ENCODE peak calls at places on chromosomes 6 and 20, in ten cellular contexts. One of them, this sample, is unnamed.

GRCh38 chr6:30842754-30843610 is 41.3 kb upstream of the DDR1 start:
- DNase-seq in nephron progenitor cell: no peak
- DNase-seq in mammary epithelial cell: no peak
- DNase-seq in pancreas: no peak
- DNase-seq in CD4-positive, alpha-beta T cell: no peak
- DNase-seq in GM13977: no peak
- DNase-seq in GM13976: no peak
- DNase-seq in foreskin fibroblast: no peak
- DNase-seq in IMR-90: no peak
- DNase-seq in GM10248: no peak
- DNase-seq in this sample: no peak

GRCh38 chr6:93592417-93592816 is 173.1 kb upstream of the EPHA7 start:
- DNase-seq in GM13976: no peak
- DNase-seq in foreskin fibroblast: no peak
- DNase-seq in CD4-positive, alpha-beta T cell: no peak
- DNase-seq in mammary epithelial cell: no peak
- DNase-seq in GM10248: no peak
- DNase-seq in pancreas: no peak
- DNase-seq in GM13977: no peak
- DNase-seq in nephron progenitor cell: no peak
- DNase-seq in IMR-90: no peak
- DNase-seq in this sample: no peak

GRCh38 chr6:90819483-90819882 is 232.6 kb upstream of the MAP3K7 start:
- DNase-seq in IMR-90: no peak
- DNase-seq in foreskin fibroblast: no peak
- DNase-seq in GM13976: no peak
- DNase-seq in mammary epithelial cell: no peak
- DNase-seq in nephron progenitor cell: no peak
- DNase-seq in CD4-positive, alpha-beta T cell: no peak
- DNase-seq in GM10248: no peak
- DNase-seq in GM13977: no peak
- DNase-seq in pancreas: no peak
- DNase-seq in this sample: no peak

GRCh38 chr6:63317641-63318040 is 2.1 kb downstream of the LGSN start:
- DNase-seq in pancreas: no peak
- DNase-seq in nephron progenitor cell: no peak
- DNase-seq in IMR-90: no peak
- DNase-seq in mammary epithelial cell: no peak
- DNase-seq in foreskin fibroblast: no peak
- DNase-seq in CD4-positive, alpha-beta T cell: no peak
- DNase-seq in GM10248: no peak
- DNase-seq in GM13977: no peak
- DNase-seq in GM13976: no peak
- DNase-seq in this sample: no peak

GRCh38 chr20:10701607-10702006 is 27.8 kb upstream of the JAG1 start:
- DNase-seq in CD4-positive, alpha-beta T cell: no peak
- DNase-seq in GM13977: no peak
- DNase-seq in foreskin fibroblast: no peak
- DNase-seq in mammary epithelial cell: no peak
- DNase-seq in IMR-90: no peak
- DNase-seq in GM13976: no peak
- DNase-seq in nephron progenitor cell: no peak
- DNase-seq in pancreas: no peak
- DNase-seq in GM10248: no peak
- DNase-seq in this sample: no peak

GRCh38 chr6:138692978-138693909 is 80.3 kb upstream of the CCDC28A start:
- DNase-seq in GM13977: peak; percentile 86
- DNase-seq in pancreas: peak; percentile 92
- DNase-seq in nephron progenitor cell: peak; percentile 67
- DNase-seq in GM10248: peak; percentile 68
- DNase-seq in mammary epithelial cell: peak; percentile 88
- DNase-seq in IMR-90: peak; percentile 57
- DNase-seq in foreskin fibroblast: peak; percentile 83
- DNase-seq in GM13976: peak; percentile 80
- DNase-seq in CD4-positive, alpha-beta T cell: peak; percentile 13
- DNase-seq in this sample: peak; percentile 57

GRCh38 chr6:110822248-110822647 is 7.0 kb upstream of the CDK19 start:
- DNase-seq in GM10248: no peak
- DNase-seq in GM13977: no peak
- DNase-seq in foreskin fibroblast: peak; percentile 36
- DNase-seq in mammary epithelial cell: no peak
- DNase-seq in nephron progenitor cell: no peak
- DNase-seq in pancreas: no peak
- DNase-seq in GM13976: no peak
- DNase-seq in CD4-positive, alpha-beta T cell: no peak
- DNase-seq in IMR-90: peak; percentile 38
- DNase-seq in this sample: no peak

GRCh38 chr20:58229198-58229802 is 847 bp upstream of the ANKRD60 start:
- DNase-seq in GM13976: no peak
- DNase-seq in CD4-positive, alpha-beta T cell: no peak
- DNase-seq in GM13977: no peak
- DNase-seq in nephron progenitor cell: no peak
- DNase-seq in IMR-90: peak; percentile 57
- DNase-seq in pancreas: no peak
- DNase-seq in GM10248: no peak
- DNase-seq in mammary epithelial cell: no peak
- DNase-seq in foreskin fibroblast: no peak
- DNase-seq in this sample: no peak

GRCh38 chr20:5364136-5364821 is 47.5 kb upstream of the PROKR2 start:
- DNase-seq in mammary epithelial cell: peak; percentile 44
- DNase-seq in GM13976: no peak
- DNase-seq in GM10248: no peak
- DNase-seq in GM13977: no peak
- DNase-seq in IMR-90: no peak
- DNase-seq in CD4-positive, alpha-beta T cell: no peak
- DNase-seq in nephron progenitor cell: no peak
- DNase-seq in foreskin fibroblast: no peak
- DNase-seq in pancreas: no peak
- DNase-seq in this sample: no peak

GRCh38 chr20:58553841-58554240 is 38.6 kb upstream of the APCDD1L start:
- DNase-seq in mammary epithelial cell: no peak
- DNase-seq in IMR-90: peak; percentile 70
- DNase-seq in pancreas: no peak
- DNase-seq in CD4-positive, alpha-beta T cell: no peak
- DNase-seq in nephron progenitor cell: no peak
- DNase-seq in GM13977: no peak
- DNase-seq in foreskin fibroblast: peak; percentile 56
- DNase-seq in GM13976: no peak
- DNase-seq in GM10248: no peak
- DNase-seq in this sample: no peak

GRCh38 chr20:40536866-40537265 is 152.2 kb downstream of the MAFB start:
- DNase-seq in CD4-positive, alpha-beta T cell: no peak
- DNase-seq in GM13976: no peak
- DNase-seq in nephron progenitor cell: no peak
- DNase-seq in IMR-90: no peak
- DNase-seq in GM13977: no peak
- DNase-seq in foreskin fibroblast: no peak
- DNase-seq in pancreas: no peak
- DNase-seq in GM10248: no peak
- DNase-seq in mammary epithelial cell: peak; percentile 7
- DNase-seq in this sample: no peak

GRCh38 chr20:47725248-47725973 is 59.9 kb downstream of the SULF2 start:
- DNase-seq in GM10248: peak; percentile 87
- DNase-seq in GM13976: peak; percentile 89
- DNase-seq in foreskin fibroblast: peak; percentile 81
- DNase-seq in IMR-90: peak; percentile 73
- DNase-seq in nephron progenitor cell: peak; percentile 81
- DNase-seq in pancreas: peak; percentile 73
- DNase-seq in CD4-positive, alpha-beta T cell: peak; percentile 71
- DNase-seq in mammary epithelial cell: peak; percentile 76
- DNase-seq in GM13977: peak; percentile 86
- DNase-seq in this sample: peak; percentile 65

GRCh38 chr6:146878564-146879343 is 280.0 kb downstream of the ADGB start:
- DNase-seq in GM13976: no peak
- DNase-seq in CD4-positive, alpha-beta T cell: no peak
- DNase-seq in nephron progenitor cell: no peak
- DNase-seq in GM10248: no peak
- DNase-seq in foreskin fibroblast: peak; percentile 56
- DNase-seq in IMR-90: no peak
- DNase-seq in pancreas: no peak
- DNase-seq in mammary epithelial cell: peak; percentile 45
- DNase-seq in GM13977: no peak
- DNase-seq in this sample: no peak

GRCh38 chr6:146682919-146683318 is 84.1 kb downstream of the ADGB start:
- DNase-seq in pancreas: no peak
- DNase-seq in GM13977: no peak
- DNase-seq in foreskin fibroblast: no peak
- DNase-seq in nephron progenitor cell: no peak
- DNase-seq in CD4-positive, alpha-beta T cell: no peak
- DNase-seq in GM10248: no peak
- DNase-seq in mammary epithelial cell: no peak
- DNase-seq in GM13976: no peak
- DNase-seq in IMR-90: no peak
- DNase-seq in this sample: no peak

DNA sequence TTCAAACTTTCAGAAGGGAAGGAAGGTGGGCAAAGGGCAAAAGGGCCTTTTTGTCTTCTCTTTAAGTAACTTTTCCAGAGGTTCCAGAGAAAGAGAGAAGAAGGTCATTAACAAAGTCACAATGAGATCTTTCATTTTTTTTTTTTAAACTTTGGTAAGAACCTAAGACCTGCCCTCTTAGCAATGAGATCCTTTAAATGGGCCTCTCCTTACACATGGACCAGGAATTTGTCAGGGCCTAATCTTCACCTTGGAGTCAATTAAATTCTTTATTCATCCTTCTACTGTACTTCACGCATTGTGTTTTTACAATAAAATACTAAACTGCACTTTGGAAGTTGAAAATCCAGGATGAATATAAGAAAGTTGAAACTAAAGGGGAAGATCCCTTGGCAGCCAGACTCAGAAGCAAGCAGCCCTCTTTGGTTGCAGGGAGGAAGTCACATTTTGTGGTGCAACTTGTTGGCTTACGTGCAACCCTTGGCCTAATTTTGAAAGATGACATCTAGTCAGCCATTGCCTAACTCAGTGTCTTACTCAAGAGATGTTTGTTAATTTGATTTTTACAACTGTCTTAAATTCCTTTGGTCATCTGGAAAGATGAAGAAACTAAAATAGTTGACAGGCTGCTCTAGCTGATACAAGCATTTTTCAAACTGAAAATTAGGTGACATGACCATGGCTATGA is 11.9 kb upstream of the TMEM170B start:
- DNase-seq in GM13977: no peak
- DNase-seq in pancreas: no peak
- DNase-seq in GM13976: no peak
- DNase-seq in foreskin fibroblast: peak; percentile 88
- DNase-seq in mammary epithelial cell: no peak
- DNase-seq in IMR-90: peak; percentile 13
- DNase-seq in nephron progenitor cell: no peak
- DNase-seq in GM10248: no peak
- DNase-seq in CD4-positive, alpha-beta T cell: no peak
- DNase-seq in this sample: no peak
- TF ChIP-seq CTCF in GM13977: no peak
- TF ChIP-seq CTCF in pancreas: no peak
- TF ChIP-seq CTCF in GM13976: no peak
- TF ChIP-seq CTCF in foreskin fibroblast: no peak
- TF ChIP-seq CTCF in mammary epithelial cell: no peak
- TF ChIP-seq CTCF in IMR-90: no peak
- TF ChIP-seq CTCF in nephron progenitor cell: no peak
- TF ChIP-seq CTCF in GM10248: no peak
- TF ChIP-seq CTCF in CD4-positive, alpha-beta T cell: no peak
- TF ChIP-seq CTCF in this sample: no peak

DNA sequence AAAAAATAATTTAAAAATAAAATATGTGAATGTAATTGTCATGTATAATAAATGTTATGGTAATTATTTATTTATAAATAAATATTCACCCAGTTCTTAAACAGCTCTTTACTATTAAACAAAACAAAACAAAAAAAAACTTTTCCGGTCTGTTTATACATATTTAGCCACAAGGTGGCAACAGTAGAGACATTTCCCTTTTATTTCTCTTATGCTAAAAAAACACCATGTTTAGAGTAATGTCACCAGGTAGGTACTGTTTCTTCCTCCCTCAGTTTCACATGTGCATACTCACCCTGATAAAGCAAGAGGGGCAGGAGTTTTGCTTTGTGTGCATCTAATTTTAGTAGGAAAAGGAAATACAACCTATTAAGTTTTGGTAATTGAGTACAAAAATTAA is 610.4 kb upstream of the IMPG1 start:
- DNase-seq in pancreas: no peak
- DNase-seq in GM10248: no peak
- DNase-seq in IMR-90: peak; percentile 10
- DNase-seq in GM13977: no peak
- DNase-seq in mammary epithelial cell: no peak
- DNase-seq in nephron progenitor cell: no peak
- DNase-seq in CD4-positive, alpha-beta T cell: no peak
- DNase-seq in foreskin fibroblast: peak; percentile 15
- DNase-seq in GM13976: no peak
- DNase-seq in this sample: no peak
- TF ChIP-seq CTCF in pancreas: peak; percentile 21
- TF ChIP-seq CTCF in GM10248: peak; percentile 33
- TF ChIP-seq CTCF in IMR-90: peak; percentile 47
- TF ChIP-seq CTCF in GM13977: peak; percentile 45
- TF ChIP-seq CTCF in mammary epithelial cell: peak; percentile 41
- TF ChIP-seq CTCF in nephron progenitor cell: peak; percentile 48
- TF ChIP-seq CTCF in CD4-positive, alpha-beta T cell: no peak
- TF ChIP-seq CTCF in foreskin fibroblast: peak; percentile 35
- TF ChIP-seq CTCF in GM13976: no peak
- TF ChIP-seq CTCF in this sample: no peak

DNA sequence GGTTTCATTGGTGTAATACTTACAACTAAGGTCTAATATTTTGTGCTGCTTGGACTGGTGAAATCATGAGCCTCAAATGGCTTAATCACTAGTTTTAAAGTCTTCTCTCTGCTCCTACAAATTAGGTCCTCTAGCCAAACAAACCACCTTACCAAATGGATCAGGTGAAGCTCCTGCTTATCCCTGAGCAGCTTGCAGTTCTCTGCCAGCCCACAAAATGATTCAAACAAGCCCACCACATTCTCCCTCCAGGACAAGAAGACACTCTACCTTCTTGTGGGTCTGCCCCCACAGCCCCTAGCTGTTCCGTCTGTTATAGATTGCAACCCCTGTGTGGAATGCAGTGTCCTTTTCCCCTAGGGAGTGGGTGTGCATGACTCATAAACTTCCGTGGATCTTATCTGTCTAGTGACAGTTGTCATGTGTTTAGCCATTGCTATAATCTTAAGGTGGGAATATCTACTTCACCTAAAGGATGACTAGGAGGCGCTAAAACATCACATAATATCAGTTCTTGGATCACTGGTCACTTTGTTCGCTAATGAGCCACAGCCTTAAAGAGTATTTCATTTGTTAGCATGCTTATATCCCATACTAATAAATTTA is 940.5 kb upstream of the MANEA start:
- DNase-seq in IMR-90: peak; percentile 1
- DNase-seq in GM10248: no peak
- DNase-seq in nephron progenitor cell: peak; percentile 7
- DNase-seq in CD4-positive, alpha-beta T cell: no peak
- DNase-seq in foreskin fibroblast: no peak
- DNase-seq in GM13977: no peak
- DNase-seq in pancreas: no peak
- DNase-seq in mammary epithelial cell: peak; percentile 32
- DNase-seq in GM13976: no peak
- DNase-seq in this sample: no peak
- TF ChIP-seq CTCF in IMR-90: no peak
- TF ChIP-seq CTCF in GM10248: peak; percentile 0
- TF ChIP-seq CTCF in nephron progenitor cell: peak; percentile 26
- TF ChIP-seq CTCF in CD4-positive, alpha-beta T cell: no peak
- TF ChIP-seq CTCF in foreskin fibroblast: no peak
- TF ChIP-seq CTCF in GM13977: peak; percentile 32
- TF ChIP-seq CTCF in pancreas: no peak
- TF ChIP-seq CTCF in mammary epithelial cell: peak; percentile 57
- TF ChIP-seq CTCF in GM13976: no peak
- TF ChIP-seq CTCF in this sample: no peak

GRCh38 chr6:70103798-70104197 is 199.1 kb downstream of the COL9A1 start:
- DNase-seq in foreskin fibroblast: no peak
- DNase-seq in GM10248: no peak
- DNase-seq in IMR-90: no peak
- DNase-seq in nephron progenitor cell: no peak
- DNase-seq in mammary epithelial cell: peak; percentile 3
- DNase-seq in GM13976: no peak
- DNase-seq in pancreas: no peak
- DNase-seq in GM13977: no peak
- DNase-seq in CD4-positive, alpha-beta T cell: no peak
- DNase-seq in this sample: no peak
- TF ChIP-seq CTCF in foreskin fibroblast: peak; percentile 59
- TF ChIP-seq CTCF in GM10248: no peak
- TF ChIP-seq CTCF in IMR-90: peak; percentile 30
- TF ChIP-seq CTCF in nephron progenitor cell: peak; percentile 31
- TF ChIP-seq CTCF in mammary epithelial cell: peak; percentile 69
- TF ChIP-seq CTCF in GM13976: no peak
- TF ChIP-seq CTCF in pancreas: peak; percentile 21
- TF ChIP-seq CTCF in GM13977: peak; percentile 21
- TF ChIP-seq CTCF in CD4-positive, alpha-beta T cell: peak; percentile 48
- TF ChIP-seq CTCF in this sample: no peak